ENCODE peak calls at places on chromosomes 2 and 18, in seven cellular contexts. B is lower lobe of right lung, N is cardiac fibroblast, J is body of pancreas, X is psoas muscle, Y is GM06990, U is cardiac muscle cell. P is an unnamed sample.

GRCh38 chr2:70789304-70790078 is 952 bp downstream of the FIGLA start:
- DNase-seq in J (peak), N (peak), B (peak), U (peak), X (peak), Y (peak), P (peak)

GRCh38 chr18:26483633-26484032 is 64.7 kb downstream of the KCTD1 start:
- DNase-seq in J (no peak), B (no peak), X (no peak), Y (no peak), U (no peak), N (no peak), P (no peak)

GRCh38 chr18:711330-711692 is 1.1 kb downstream of the ENOSF1 start:
- DNase-seq in B (no peak), J (no peak), X (no peak), Y (no peak), U (no peak), N (no peak), P (no peak)

GRCh38 chr2:200428961-200429665 is 80.8 kb downstream of the KCTD18 start:
- DNase-seq in Y (no peak), U (no peak), J (no peak), X (no peak), B (no peak), N (no peak), P (no peak)

GRCh38 chr2:190637903-190638618 is 10.8 kb upstream of the NAB1 start:
- DNase-seq in J (peak), B (no peak), X (peak), Y (no peak), U (no peak), N (no peak), P (peak)

GRCh38 chr18:79569720-79570119 is 109.9 kb upstream of the CTDP1 start:
- DNase-seq in B (peak), X (peak), J (peak), U (no peak), N (no peak), Y (no peak), P (peak)

GRCh38 chr2:30410217-30410616 is 36.8 kb upstream of the LCLAT1 start:
- DNase-seq in J (no peak), U (no peak), Y (no peak), B (no peak), X (no peak), N (peak), P (no peak)

GRCh38 chr18:31684279-31685096 is at the start of gene B4GALT6:
- DNase-seq in X (peak), Y (peak), J (peak), B (peak), U (peak), N (peak), P (peak)

GRCh38 chr2:204454672-204455380 is 90.4 kb upstream of the PARD3B start:
- DNase-seq in B (no peak), X (no peak), U (no peak), J (no peak), N (no peak), Y (no peak), P (no peak)

GRCh38 chr2:113157897-113158753 is 15.6 kb upstream of the PSD4 start:
- DNase-seq in U (no peak), N (peak), X (no peak), Y (no peak), B (no peak), J (no peak), P (no peak)

DNA sequence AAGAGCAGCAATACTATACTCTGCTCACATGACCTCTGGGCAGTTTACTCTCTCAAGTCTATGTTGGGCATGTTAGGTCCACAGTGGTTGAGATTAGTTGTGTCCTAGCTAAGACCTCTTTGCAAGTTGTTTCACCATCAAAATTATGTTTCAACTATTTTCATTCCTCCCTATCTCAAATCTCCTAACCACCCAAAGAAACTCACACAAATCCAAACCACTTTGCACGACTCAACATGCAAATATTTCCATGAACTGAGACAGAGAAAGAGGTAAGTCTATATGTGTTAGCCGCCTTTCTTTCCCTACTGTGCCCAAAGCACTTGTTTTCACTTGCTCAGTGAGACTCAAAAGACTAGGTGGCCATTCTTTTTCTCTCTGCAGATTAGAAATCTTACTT is 546.8 kb downstream of the TNS1 start:
- DNase-seq in B (no peak), N (no peak), Y (no peak), U (no peak), J (no peak), X (no peak), P (no peak)
- TF ChIP-seq CTCF in B (no peak), N (no peak), Y (no peak), U (no peak), J (no peak), X (no peak), P (no peak)

DNA sequence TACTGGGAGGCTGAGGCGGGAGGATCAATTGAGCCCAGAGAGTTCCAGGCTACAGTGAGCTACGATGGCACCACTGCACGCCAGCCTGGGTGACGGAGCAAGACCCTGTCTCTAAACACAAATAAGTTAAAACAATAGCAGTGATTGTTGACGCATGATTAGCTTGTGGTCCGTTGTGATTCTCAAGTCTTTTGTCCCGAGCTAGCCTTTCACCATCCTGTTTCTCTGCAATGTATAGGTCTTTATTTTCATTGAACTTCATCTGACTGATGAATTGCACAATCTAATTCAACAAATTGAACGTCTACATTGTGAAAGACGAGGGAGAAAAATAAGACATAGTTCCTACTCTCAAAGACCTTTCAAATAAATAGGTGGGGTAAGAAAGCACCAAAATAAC is 8.8 kb upstream of the FZD7 start:
- DNase-seq in J (no peak), U (no peak), Y (no peak), B (no peak), N (no peak), X (no peak), P (no peak)
- H3K4me3 ChIP-seq in J (no peak), U (no peak), Y (no peak), B (no peak), N (no peak), X (no peak), P (no peak)

GRCh38 chr2:21404137-21404536 is 280.4 kb downstream of the TDRD15 start:
- DNase-seq in J (no peak), B (no peak), Y (no peak), X (no peak), U (no peak), N (no peak), P (no peak)
- TF ChIP-seq CTCF in J (no peak), B (no peak), Y (no peak), X (no peak), U (no peak), N (no peak), P (no peak)

GRCh38 chr2:176503760-176504159 is 234.5 kb downstream of the MTX2 start:
- DNase-seq in U (no peak), N (no peak), X (no peak), J (no peak), B (no peak), Y (no peak), P (no peak)
- H3K4me3 ChIP-seq in U (no peak), N (no peak), X (no peak), J (no peak), B (no peak), Y (no peak), P (no peak)

GRCh38 chr2:45889053-45889452 is 237.6 kb downstream of the PRKCE start:
- DNase-seq in N (peak), U (peak), J (peak), Y (peak), X (no peak), B (peak), P (no peak)
- TF ChIP-seq CTCF in N (peak), U (no peak), J (peak), Y (no peak), X (no peak), B (peak), P (no peak)

GRCh38 chr2:236162804-236163482 is 5.2 kb downstream of the GBX2 start:
- DNase-seq in B (no peak), Y (no peak), N (no peak), X (no peak), U (no peak), J (no peak), P (no peak)
- H3K4me3 ChIP-seq in B (no peak), Y (no peak), N (no peak), X (no peak), U (peak), J (no peak), P (no peak)

GRCh38 chr2:193867454-193867853 is 1672.7 kb upstream of the TMEFF2 start:
- DNase-seq in B (no peak), X (no peak), N (no peak), Y (no peak), U (no peak), J (no peak), P (no peak)

GRCh38 chr2:193869564-193869963 is 1674.8 kb upstream of the TMEFF2 start:
- DNase-seq in X (no peak), N (no peak), J (no peak), Y (no peak), U (no peak), B (no peak), P (no peak)

GRCh38 chr2:193868833-193869232 is 1674.1 kb upstream of the TMEFF2 start:
- DNase-seq in N (no peak), J (no peak), U (no peak), Y (no peak), X (no peak), B (no peak), P (no peak)

GRCh38 chr2:193868132-193868531 is 1673.4 kb upstream of the TMEFF2 start:
- DNase-seq in Y (no peak), X (no peak), U (no peak), N (no peak), J (no peak), B (no peak), P (no peak)
- TF ChIP-seq CTCF in Y (no peak), X (no peak), U (no peak), N (no peak), J (no peak), B (no peak), P (no peak)

DNA sequence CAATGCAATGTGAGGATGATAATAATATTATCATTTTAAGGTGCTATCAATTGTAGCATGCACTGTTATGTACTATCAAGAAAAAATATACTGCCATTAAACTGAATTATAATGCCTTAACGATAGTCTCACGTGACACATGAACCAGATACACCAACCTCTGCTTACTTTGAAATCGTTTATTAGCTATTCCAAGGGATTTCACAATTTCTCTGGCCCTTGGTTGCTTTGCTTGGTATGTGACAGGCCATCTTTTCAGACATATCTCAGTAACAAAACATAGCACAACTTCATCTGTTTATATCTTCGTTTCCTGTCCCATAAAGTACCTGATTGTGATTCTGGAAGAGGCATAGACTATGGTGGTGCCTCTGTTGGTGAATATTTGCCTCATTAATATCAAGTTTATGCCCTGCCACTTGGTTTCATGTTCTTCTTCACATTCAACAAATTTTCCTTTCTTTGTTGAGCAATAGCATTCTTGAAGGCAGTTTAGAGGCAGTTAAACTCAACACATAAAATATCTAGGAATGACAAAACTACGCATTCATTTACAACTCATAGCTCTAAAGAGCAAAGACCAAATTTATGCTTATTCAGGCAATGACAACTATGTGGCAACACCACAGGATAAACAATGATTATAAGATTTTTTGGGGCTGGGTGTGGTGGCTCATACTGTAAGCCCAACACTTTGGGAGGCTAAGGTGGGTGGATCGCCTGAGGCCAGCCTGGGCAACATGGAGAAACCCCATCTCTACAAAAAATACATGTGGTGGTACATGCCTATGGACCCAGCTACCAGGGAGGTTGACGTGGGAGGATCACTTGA is 84.4 kb downstream of the MCFD2 start:
- DNase-seq in J (no peak), U (no peak), Y (no peak), B (no peak), N (peak), X (no peak), P (peak)
- H3K4me3 ChIP-seq in J (no peak), U (no peak), Y (no peak), B (no peak), N (no peak), X (no peak), P (no peak)

DNA sequence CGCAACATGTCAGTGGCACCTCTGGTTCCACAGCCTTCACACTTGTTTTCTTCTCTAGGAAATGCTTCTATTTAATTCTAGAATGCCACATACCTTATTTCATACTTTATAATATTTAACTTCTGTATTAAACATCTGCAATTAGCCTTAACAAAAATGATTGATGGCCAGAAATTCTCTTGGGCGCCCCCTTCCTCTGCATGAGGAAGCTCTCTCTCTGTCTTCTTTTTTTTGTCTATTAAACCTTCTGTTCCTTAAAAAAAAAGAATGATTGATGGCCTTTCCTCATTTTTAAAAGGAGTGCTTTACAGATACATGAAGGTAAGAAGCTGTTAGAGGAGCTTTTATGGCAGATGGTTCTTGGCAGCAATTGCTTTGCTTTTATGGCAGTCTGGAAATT is 526.8 kb downstream of the SLC4A3 start:
- DNase-seq in B (no peak), Y (no peak), U (no peak), N (no peak), X (no peak), J (no peak), P (no peak)
- TF ChIP-seq CTCF in B (no peak), Y (peak), U (no peak), N (no peak), X (no peak), J (no peak), P (no peak)

DNA sequence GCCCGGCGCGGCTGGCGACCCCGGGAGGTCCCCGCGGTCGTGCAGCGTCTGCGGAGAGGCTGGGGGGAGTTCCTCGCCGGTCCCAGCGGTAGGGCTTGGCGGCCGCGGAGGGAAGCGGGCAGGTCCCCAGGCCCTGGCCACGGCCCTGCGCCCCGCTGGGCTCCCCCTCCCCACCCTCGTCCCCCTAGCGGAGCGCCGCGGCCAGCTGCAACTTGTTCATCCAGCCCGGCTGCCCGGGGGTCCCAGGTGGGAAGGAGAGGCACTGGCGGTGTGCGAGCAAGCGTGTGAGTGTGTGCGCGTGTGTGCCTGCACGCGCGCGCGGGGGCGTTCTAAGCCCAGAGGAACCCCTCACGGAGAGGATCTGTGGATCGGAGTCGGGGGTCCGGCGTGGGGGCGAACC is 1.3 kb downstream of the PTPRM start:
- DNase-seq in B (peak), N (peak), Y (peak), J (peak), U (peak), X (peak), P (peak)
- H3K4me3 ChIP-seq in B (peak), N (peak), Y (peak), J (peak), U (peak), X (peak), P (peak)

P was measured in right lobe of liver.